ENCODE peak calls at places on chromosomes 12 and 14, in five cellular contexts. T, G, I, W and J are unnamed samples. For H3K4me1, the result is how much of the 10 kb centered on the place peaks cover.

GRCh38 chr12:22340143-22340542 is 5.6 kb upstream of the ST8SIA1 start:
- DNase-seq in I (no peak), W (peak), G (no peak), T (no peak), J (peak)

GRCh38 chr14:94654071-94654974 is 42.1 kb downstream of the SERPINA3 start:
- DNase-seq in W (no peak), T (peak), G (no peak), I (no peak), J (no peak)

GRCh38 chr12:24954261-24954660 is 5.4 kb upstream of the BCAT1 start:
- DNase-seq in I (no peak), T (no peak), W (no peak), G (no peak), J (no peak)

GRCh38 chr12:121724930-121725329 is 12.4 kb downstream of the TMEM120B start:
- DNase-seq in I (no peak), T (no peak), W (no peak), G (no peak), J (no peak)

GRCh38 chr14:36955376-36955775 is 217.0 kb downstream of the SLC25A21 start:
- DNase-seq in I (no peak), G (no peak), W (no peak), T (no peak), J (no peak)

GRCh38 chr12:121296618-121297476 is at the start of gene CAMKK2:
- DNase-seq in W (peak), I (peak), T (peak), G (peak), J (peak)

GRCh38 chr14:20219033-20219432 is 4.5 kb upstream of the OR11H6 start:
- DNase-seq in G (no peak), T (no peak), I (no peak), W (no peak), J (no peak)

GRCh38 chr14:96797943-96798349 is 764 bp downstream of the VRK1 start:
- DNase-seq in T (no peak), G (no peak), I (no peak), W (no peak), J (no peak)

GRCh38 chr12:53775478-53776145 is 23.8 kb upstream of the CISTR start:
- DNase-seq in T (peak), W (no peak), G (no peak), I (no peak), J (no peak)

GRCh38 chr14:24100982-24101494 is 6.9 kb downstream of the PCK2 start:
- DNase-seq in G (no peak), I (no peak), T (no peak), W (peak), J (no peak)

GRCh38 chr12:118356809-118357326 is 15.8 kb downstream of the TAOK3 start:
- DNase-seq in I (no peak), T (peak), G (no peak), W (no peak), J (no peak)

GRCh38 chr12:118355838-118356237 is 16.9 kb downstream of the TAOK3 start:
- DNase-seq in W (no peak), G (no peak), I (no peak), T (no peak), J (no peak)

GRCh38 chr12:118358008-118358359 is 14.7 kb downstream of the TAOK3 start:
- DNase-seq in I (no peak), W (no peak), G (no peak), T (no peak), J (no peak)

GRCh38 chr12:118358607-118359540 is 13.8 kb downstream of the TAOK3 start:
- DNase-seq in I (no peak), T (no peak), W (no peak), G (no peak), J (no peak)

DNA sequence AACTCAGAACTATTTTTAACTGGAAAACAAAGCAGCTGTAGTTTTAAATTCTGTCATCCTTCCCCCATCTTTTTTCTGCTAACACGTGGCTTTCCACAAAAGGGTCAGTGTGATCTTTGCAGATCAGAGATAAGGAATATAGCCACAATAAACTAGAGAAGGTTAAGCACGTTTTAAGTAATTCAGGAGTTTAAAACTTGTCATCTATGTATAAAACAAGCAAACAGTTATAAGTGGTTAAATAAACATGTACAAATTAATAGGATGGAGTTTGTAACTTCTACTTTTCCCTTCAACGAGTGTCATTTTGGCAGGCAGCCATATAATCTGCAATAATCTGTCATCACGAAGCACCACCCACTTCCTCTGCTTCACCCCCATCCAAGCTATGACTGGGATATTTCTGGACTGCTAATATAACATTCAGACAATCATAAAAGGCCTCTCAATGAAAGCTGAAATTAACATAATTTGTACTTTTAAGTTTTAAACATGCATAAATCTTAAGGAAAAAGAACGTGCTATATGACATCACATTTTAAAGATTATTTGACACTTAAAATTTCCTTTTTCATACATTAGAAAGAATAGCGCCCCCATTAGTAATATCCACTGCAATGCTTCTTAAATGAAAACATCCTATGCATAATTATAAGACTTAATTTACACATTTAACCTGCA is 15.2 kb downstream of the TAOK3 start:
- DNase-seq in I (peak), W (no peak), G (no peak), T (peak), J (no peak)
- TF ChIP-seq CTCF in I (peak), W (peak), G (no peak), T (no peak), J (peak)

DNA sequence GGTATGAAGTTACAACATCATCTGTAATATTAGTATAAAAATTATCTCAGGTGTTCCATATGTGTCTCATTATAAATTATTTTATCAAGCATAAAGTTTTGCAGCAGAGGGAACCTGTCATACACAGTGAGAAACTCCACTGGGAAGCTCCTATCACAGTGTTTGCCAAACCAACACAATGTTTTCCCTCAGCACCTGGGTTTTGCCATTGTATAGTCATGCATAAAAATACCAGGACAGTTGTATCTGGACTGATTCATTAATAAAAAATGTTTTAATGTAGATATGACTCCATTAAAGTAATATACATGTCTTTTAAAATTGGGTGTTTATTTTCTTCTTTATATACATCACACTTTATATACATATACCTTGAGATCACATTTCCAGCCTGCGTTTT is 56.6 kb downstream of the METTL25 start:
- DNase-seq in T (no peak), W (no peak), G (no peak), I (no peak), J (no peak)
- H3K4me1 ChIP-seq in T (under half), W (under half), G (under half), I (under half), J (under half)

DNA sequence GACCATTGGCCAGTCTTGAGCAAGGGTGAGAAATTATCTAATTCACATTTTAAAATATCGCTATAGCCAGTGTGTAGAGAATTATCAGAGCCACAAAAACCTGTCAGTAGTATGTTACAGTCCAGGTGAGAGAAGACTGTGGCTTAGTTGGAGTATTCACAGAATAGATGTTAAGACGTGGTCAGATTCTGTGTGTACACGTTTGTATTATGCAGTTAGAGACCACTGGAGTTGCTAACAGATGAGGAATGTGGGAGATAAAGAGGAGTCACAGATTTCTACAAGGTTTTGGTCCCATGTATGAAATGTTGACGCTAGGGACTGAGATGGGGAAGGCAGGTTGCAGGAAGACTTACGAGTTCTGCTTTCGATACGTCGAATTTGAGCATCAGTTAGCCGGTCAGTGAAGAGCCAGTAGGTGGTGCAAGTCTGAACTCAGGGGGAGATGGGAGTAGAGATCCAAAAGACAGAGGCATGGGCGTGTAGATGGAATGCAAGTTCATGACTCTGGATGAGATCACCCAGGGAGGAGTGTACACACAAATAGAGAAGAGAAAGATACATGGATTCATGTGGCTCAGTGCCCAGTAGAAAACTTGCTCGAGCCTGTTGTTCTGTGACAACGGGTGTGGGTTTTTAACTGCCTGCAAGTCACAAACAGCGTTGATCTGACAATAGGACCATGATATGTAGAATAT is 114.8 kb upstream of the FLRT2 start:
- DNase-seq in I (peak), T (peak), G (no peak), W (no peak), J (peak)
- TF ChIP-seq CTCF in I (peak), T (peak), G (no peak), W (no peak), J (peak)

GRCh38 chr14:38339704-38340103 is 83.8 kb upstream of the CLEC14A start:
- DNase-seq in G (no peak), I (no peak), T (peak), W (no peak), J (no peak)
- H3K4me1 ChIP-seq in G (under half), I (under half), T (under half), W (under half), J (under half)

GRCh38 chr12:51242896-51243295 is 4.3 kb downstream of the DAZAP2 start:
- DNase-seq in W (no peak), T (no peak), I (no peak), G (no peak), J (no peak)

GRCh38 chr12:51247523-51248206 is 9.0 kb downstream of the DAZAP2 start:
- DNase-seq in W (no peak), G (no peak), T (no peak), I (no peak), J (peak)

GRCh38 chr12:51244269-51244668 is 5.6 kb downstream of the DAZAP2 start:
- DNase-seq in T (no peak), G (no peak), W (no peak), I (no peak), J (no peak)

GRCh38 chr12:51245476-51246253 is 7.0 kb downstream of the DAZAP2 start:
- DNase-seq in I (no peak), T (no peak), G (no peak), W (no peak), J (no peak)

DNA sequence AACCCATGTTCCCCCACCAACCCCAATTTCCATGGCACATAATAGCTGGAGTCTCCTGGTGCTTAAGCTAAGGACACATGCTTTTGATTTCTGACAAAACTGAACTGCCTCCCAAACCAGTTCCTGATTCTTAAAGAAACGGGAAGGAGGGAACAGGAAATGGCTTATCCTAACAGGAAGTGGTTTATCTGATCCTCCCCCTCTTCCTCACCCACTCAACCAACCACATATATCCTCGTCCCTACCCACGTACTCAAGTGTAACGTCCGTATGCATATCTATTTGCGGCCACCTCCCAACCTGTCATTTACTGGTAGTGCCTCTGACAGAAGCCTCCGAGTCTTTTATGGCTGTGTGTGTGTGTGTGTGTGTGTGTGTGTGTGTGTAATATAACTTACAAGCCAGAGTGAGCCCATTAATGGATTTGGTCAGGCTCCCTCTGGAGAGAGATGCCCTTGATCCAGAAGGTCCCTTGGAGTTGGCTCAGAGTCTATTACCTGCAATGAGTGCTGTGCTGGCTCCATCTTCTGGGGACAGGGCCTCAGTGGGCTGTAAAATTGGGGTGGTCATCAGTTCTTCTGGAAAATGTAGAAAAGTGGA is 7.7 kb downstream of the DAZAP2 start:
- DNase-seq in I (no peak), W (no peak), T (peak), G (no peak), J (peak)
- TF ChIP-seq CTCF in I (peak), W (no peak), T (no peak), G (no peak), J (peak)

GRCh38 chr12:17666641-17667324 is 423.2 kb downstream of the RERGL start:
- DNase-seq in G (no peak), W (no peak), T (no peak), I (no peak), J (no peak)
- H3K4me1 ChIP-seq in G (under half), W (under half), T (under half), I (under half), J (under half)

GRCh38 chr14:22098435-22098834 is 424.8 kb upstream of the OR4E1 start:
- DNase-seq in T (no peak), I (no peak), W (no peak), G (no peak), J (no peak)

GRCh38 chr14:22097606-22098292 is 424.1 kb upstream of the OR4E1 start:
- DNase-seq in G (no peak), W (no peak), T (no peak), I (no peak), J (no peak)

GRCh38 chr14:22097072-22097471 is 423.5 kb upstream of the OR4E1 start:
- DNase-seq in T (no peak), I (no peak), W (no peak), G (no peak), J (no peak)

GRCh38 chr14:22096511-22096890 is 422.9 kb upstream of the OR4E1 start:
- DNase-seq in I (no peak), G (no peak), W (no peak), T (no peak), J (no peak)

GRCh38 chr14:22099942-22100763 is 426.5 kb upstream of the OR4E1 start:
- DNase-seq in G (peak), I (peak), T (peak), W (peak), J (peak)
- TF ChIP-seq CTCF in G (no peak), I (peak), T (peak), W (peak), J (peak)

DNA sequence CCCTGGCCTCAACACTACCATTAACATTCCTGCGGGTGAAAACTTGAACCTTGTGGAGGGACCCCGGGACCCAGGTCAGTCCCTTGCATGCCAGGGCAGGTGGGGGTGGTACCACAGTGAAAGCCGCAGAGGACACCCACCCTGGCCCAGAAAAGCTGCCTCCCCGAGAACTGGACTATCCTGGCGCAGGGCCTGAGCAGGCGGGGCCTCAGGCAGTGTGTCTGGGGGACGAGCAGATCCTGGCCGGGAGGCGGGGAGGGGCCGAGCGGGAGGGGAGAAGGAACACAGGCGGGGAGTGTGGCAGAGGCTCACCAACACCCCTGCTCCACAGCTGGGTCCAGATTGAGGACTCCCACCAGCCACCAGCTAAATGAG is 10.0 kb downstream of the AHNAK2 start:
- DNase-seq in I (peak), G (peak), T (peak), W (peak), J (peak)
- H3K4me1 ChIP-seq in I (under half), G (under half), T (under half), W (under half), J (under half)

DNA sequence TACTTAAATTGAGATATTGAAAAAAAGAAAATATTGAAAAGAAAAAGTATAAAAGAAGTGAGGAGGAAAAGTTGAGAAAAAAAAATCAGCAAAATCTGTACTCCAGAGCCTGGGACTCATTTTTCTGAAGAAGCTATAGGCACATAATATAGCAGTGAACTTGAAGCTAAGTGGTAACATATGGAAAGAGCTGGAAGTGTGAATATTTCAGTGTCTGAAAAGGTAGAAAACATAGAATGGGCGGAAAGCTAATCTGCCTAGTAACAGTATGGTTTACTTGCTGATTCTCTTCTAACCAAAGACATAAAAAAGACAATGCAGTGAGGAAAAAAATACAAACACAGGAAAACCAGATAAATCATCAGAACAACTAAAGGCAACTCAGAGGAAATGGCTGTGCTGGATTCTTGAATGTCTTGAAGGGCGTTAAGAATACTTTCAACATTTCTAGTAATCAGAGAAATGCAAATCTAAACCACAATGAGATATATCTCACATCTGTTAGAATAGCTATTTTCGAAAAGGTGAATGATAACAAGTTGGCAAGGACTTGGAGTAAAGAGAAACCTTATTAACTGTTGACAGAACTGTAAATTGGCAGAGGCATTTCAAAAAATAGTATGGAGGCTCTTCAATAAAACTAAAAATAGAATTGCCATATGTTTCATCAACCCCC is 784.6 kb downstream of the LRFN5 start:
- DNase-seq in W (no peak), T (no peak), I (no peak), G (no peak), J (no peak)
- TF ChIP-seq CTCF in W (no peak), T (no peak), I (no peak), G (no peak), J (no peak)